ENCODE peak calls at places on chromosomes 6 and 20, in eight cellular contexts. R is psoas muscle, T is SK-N-MC, K is HFF-Myc, S is ascending aorta, F is choroid plexus epithelial cell, E is tibial artery, L is A673. D is an unnamed sample.

GRCh38 chr6:159213401-159213800 is 44.2 kb downstream of the FNDC1 start:
- DNase-seq in E (no peak), K (no peak), R (no peak), F (no peak), T (no peak), L (no peak), S (no peak), D (no peak)

GRCh38 chr20:51487076-51487475 is 55.4 kb downstream of the NFATC2 start:
- DNase-seq in E (no peak), K (no peak), T (no peak), S (no peak), F (no peak), L (no peak), R (no peak), D (no peak)

GRCh38 chr6:27867051-27867940 is 44.9 kb downstream of the OR2B2 start:
- DNase-seq in L (peak; percentile 92), E (peak; percentile 47), F (peak; percentile 87), R (peak; percentile 56), S (no peak), K (no peak), T (no peak), D (peak; percentile 93)

GRCh38 chr6:56640374-56640773 is 2.3 kb downstream of the DST start:
- DNase-seq in S (no peak), E (no peak), T (no peak), F (no peak), L (no peak), K (no peak), R (no peak), D (no peak)

GRCh38 chr6:108799791-108800190 is 48.4 kb upstream of the ARMC2 start:
- DNase-seq in S (no peak), L (no peak), F (no peak), R (no peak), K (no peak), E (no peak), T (no peak), D (peak; percentile 42)

GRCh38 chr20:14568225-14568624 is 230.8 kb upstream of the FLRT3 start:
- DNase-seq in E (no peak), R (no peak), K (no peak), T (no peak), F (peak; percentile 9), L (no peak), S (no peak), D (no peak)

GRCh38 chr6:74976026-74976425 is 229.8 kb downstream of the COL12A1 start:
- DNase-seq in R (no peak), T (no peak), E (no peak), F (no peak), S (no peak), L (no peak), K (no peak), D (no peak)

GRCh38 chr6:110357696-110358535 is at the start of gene METTL24:
- DNase-seq in E (no peak), F (no peak), S (no peak), R (peak; percentile 16), L (peak; percentile 49), T (no peak), K (no peak), D (no peak)

GRCh38 chr6:71886184-71887005 is at the start of gene RIMS1:
- DNase-seq in L (peak; percentile 63), K (no peak), R (peak; percentile 19), T (no peak), S (no peak), F (peak; percentile 8), E (no peak), D (no peak)

GRCh38 chr6:111580826-111581505 is 24.7 kb downstream of the TRAF3IP2 start:
- DNase-seq in E (no peak), T (no peak), L (peak; percentile 35), S (no peak), R (peak; percentile 36), F (no peak), K (no peak), D (no peak)

GRCh38 chr20:25269057-25269832 is 21.4 kb downstream of the PYGB start:
- DNase-seq in R (peak; percentile 3), E (peak; percentile 11), T (no peak), L (no peak), F (no peak), K (no peak), S (no peak), D (no peak)

DNA sequence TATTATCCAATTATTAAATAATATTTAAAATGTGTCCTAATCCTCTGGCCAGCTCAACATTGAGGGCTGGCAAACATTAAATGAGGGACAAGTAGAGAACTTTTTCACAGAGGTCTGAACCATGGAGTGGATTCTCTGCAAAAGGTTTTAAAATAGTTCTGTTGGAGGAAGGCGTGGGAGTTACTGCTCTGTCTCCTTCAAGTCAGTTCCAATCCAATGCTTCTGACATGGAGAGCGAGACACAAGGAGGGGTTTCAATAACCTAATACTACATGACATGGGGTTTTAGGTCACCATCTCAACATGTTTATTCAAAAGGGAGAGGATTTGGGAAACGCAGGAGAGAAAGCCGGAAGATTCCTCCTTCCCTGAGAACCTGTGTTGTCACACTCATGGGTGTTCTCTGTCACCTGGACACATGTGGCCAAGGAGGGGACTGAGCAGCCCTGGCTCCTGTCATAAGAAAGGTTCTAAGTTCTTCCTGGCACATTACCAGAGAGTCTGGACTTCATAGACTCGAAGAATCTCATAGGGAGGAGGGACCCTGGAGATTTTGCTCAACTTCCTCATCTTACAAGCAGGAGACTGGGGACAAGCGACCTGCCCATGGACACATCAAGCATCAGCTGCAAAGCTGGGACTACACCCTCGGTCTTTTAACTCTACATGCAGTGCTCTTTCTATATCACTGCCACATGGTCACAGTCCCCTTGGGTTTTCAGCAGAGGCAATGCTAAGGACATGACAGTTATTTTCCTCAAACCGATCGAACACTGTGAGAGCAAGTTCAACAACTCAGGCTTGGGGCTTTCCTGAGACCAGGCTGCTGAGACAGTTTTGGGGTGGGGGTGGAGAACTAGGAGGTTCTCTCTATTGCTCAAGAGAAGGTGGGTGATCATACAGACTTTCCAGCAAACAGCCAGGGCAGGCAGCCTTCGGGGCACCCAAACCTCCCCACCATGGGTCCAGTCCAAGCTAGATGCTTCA is 38.6 kb downstream of the PRDM1 start:
- DNase-seq in L (no peak), R (no peak), K (no peak), S (no peak), T (no peak), E (no peak), F (no peak), D (no peak)
- H3K4me3 ChIP-seq in L (no peak overlapping the region), R (no peak overlapping the region), K (no peak overlapping the region), S (no peak overlapping the region), T (no peak overlapping the region), E (no peak overlapping the region), F (no peak overlapping the region), D (no peak overlapping the region)

GRCh38 chr20:59032713-59033059 is 551 bp upstream of the ATP5F1E start:
- DNase-seq in E (no peak), S (no peak), T (no peak), R (no peak), F (no peak), K (no peak), L (no peak), D (peak; percentile 50)
- H3K4me3 ChIP-seq in E (peak overlapping the region; percentile 93), S (peak overlapping the region; percentile 92), T (peak overlapping the region; percentile 91), R (peak overlapping the region; percentile 89), F (peak overlapping the region; percentile 89), K (peak overlapping the region; percentile 93), L (peak overlapping the region; percentile 92), D (peak overlapping the region; percentile 53)

DNA sequence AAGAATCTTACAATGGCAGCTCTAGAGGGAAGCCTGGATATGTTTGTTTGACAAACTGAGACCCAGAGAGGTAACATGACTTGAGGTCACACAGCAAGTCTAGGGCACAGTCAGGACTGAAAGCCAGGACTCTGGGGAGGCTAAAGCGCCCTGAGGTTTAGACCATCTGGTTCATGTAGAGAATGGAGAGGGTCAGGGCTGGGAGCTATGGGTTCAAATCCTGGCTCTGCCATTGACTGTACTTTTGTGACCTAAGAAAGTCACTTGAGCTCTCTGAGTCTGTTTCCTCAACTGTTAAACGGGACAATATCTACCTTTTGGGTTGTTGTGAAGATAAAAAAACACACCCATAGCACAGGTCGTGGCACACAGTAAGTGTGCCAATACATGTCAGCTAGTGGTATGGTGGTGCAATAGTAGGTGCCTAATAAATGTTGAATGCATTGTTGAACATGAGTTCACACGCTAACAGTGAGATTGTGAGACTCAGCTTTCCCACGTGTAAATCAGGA is 1.0 kb upstream of the TP53INP2 start:
- DNase-seq in K (no peak), E (no peak), L (no peak), F (no peak), T (no peak), S (no peak), R (no peak), D (no peak)
- H3K4me3 ChIP-seq in K (peak overlapping the region; percentile 56), E (peak overlapping the region; percentile 84), L (peak overlapping the region; percentile 81), F (peak overlapping the region; percentile 87), T (peak overlapping the region; percentile 87), S (peak overlapping the region; percentile 76), R (peak overlapping the region; percentile 81), D (peak overlapping the region; percentile 85)

GRCh38 chr20:62062661-62063600 is 2.8 kb downstream of the TAF4 start:
- DNase-seq in T (no peak), L (no peak), S (no peak), E (no peak), R (no peak), K (no peak), F (no peak), D (no peak)
- H3K4me3 ChIP-seq in T (peak overlapping the region; percentile 64), L (peak overlapping the region; percentile 34), S (peak overlapping the region; percentile 69), E (peak overlapping the region; percentile 58), R (peak overlapping the region; percentile 64), K (peak overlapping the region; percentile 49), F (no peak overlapping the region), D (no peak overlapping the region)

DNA sequence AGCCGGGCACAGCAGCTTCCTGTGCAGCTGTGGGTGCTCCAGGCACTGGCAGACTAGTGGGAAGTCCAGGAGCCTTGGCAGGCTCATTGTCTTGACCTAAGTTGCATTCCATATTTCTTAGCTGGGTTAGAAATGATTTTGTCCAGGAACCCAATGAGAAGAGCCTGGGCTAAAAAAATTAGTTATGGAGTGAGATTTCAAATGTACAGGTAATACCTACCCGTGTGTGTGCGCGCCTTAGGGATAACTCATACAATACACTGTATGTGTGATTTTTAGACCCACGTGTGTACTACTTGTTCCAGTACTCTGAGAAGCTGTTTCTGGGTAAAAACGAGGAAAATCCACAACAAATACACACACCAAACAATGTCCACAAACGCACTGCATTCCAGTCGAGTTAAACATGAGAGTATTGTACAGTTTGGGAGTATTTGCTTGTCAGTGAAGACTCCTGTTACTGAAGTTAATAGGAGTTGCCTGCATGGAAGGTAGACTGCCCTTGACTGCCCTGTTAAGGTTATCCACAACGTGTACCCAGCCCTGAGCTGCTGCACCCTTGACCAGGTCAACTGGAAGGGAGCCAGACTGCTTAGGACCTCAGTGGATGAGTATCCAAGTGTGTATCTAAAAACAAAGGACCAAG is 1.4 kb downstream of the PAQR8 start:
- DNase-seq in K (no peak), S (no peak), R (no peak), T (no peak), E (no peak), F (peak; percentile 34), L (no peak), D (no peak)
- H3K4me3 ChIP-seq in K (peak overlapping the region; percentile 87), S (peak overlapping the region; percentile 90), R (peak overlapping the region; percentile 73), T (peak overlapping the region; percentile 92), E (peak overlapping the region; percentile 77), F (peak overlapping the region; percentile 74), L (peak overlapping the region; percentile 63), D (peak overlapping the region; percentile 90)